ENCODE peak calls at places on chromosomes 16 and 17, in six cellular contexts. R, Q, V, D, M and C are unnamed samples.

GRCh38 chr17:77875051-77875780 is 83.3 kb upstream of the TNRC6C start:
- DNase-seq in Q (no peak), D (no peak), M (no peak), R (no peak), V (no peak), C (no peak)

GRCh38 chr17:32566303-32566702 is 79.5 kb downstream of the CDK5R1 start:
- DNase-seq in M (no peak), Q (no peak), V (no peak), R (no peak), D (no peak), C (no peak)

GRCh38 chr16:87572959-87573358 is 29.3 kb upstream of the JPH3 start:
- DNase-seq in R (no peak), Q (no peak), M (no peak), V (no peak), D (no peak), C (no peak)

GRCh38 chr17:82876602-82877391 is 37.0 kb upstream of the ZNF750 start:
- DNase-seq in M (no peak), R (no peak), V (no peak), Q (peak), D (no peak), C (no peak)

GRCh38 chr17:1744551-1745512 is 2.2 kb downstream of the SERPINF2 start:
- DNase-seq in M (no peak), Q (no peak), V (no peak), D (no peak), R (no peak), C (no peak)

GRCh38 chr17:33086878-33087277 is 95.2 kb downstream of the SPACA3 start:
- DNase-seq in Q (no peak), V (no peak), M (no peak), D (no peak), R (no peak), C (no peak)

GRCh38 chr17:58308173-58308984 is 20.2 kb downstream of the TSPOAP1 start:
- DNase-seq in M (no peak), V (no peak), Q (no peak), D (no peak), R (no peak), C (no peak)

GRCh38 chr17:71709974-71710373 is 410.8 kb upstream of the SOX9 start:
- DNase-seq in D (no peak), M (no peak), R (no peak), V (no peak), Q (no peak), C (no peak)

GRCh38 chr17:79203657-79204056 is 129.0 kb downstream of the ENGASE start:
- DNase-seq in Q (no peak), R (no peak), D (no peak), M (no peak), V (no peak), C (no peak)

GRCh38 chr17:71482625-71483024 is 638.2 kb upstream of the SOX9 start:
- DNase-seq in D (no peak), M (no peak), V (no peak), R (no peak), Q (no peak), C (no peak)

GRCh38 chr17:3603119-3603869 is 5.9 kb downstream of the TRPV1 start:
- DNase-seq in D (no peak), M (no peak), Q (no peak), R (no peak), V (no peak), C (no peak)

GRCh38 chr16:66478733-66479511 is 51.8 kb downstream of the BEAN1 start:
- DNase-seq in Q (peak), D (peak), M (peak), V (peak), R (peak), C (peak)

GRCh38 chr16:67173808-67174705 is 3.7 kb downstream of the NOL3 start:
- DNase-seq in R (peak), Q (peak), V (peak), M (no peak), D (peak), C (no peak)

GRCh38 chr16:10961231-10961630 is 16.9 kb downstream of the CLEC16A start:
- DNase-seq in M (no peak), V (no peak), Q (no peak), D (peak), R (no peak), C (no peak)